ENCODE peak calls at places on chromosomes 7 and 10, in ten cellular contexts. N, B, Q, M, V, A, E, T, D and I are unnamed samples.

GRCh38 chr10:116316533-116316932 is 7.7 kb upstream of the CCDC172 start:
- DNase-seq in V (no peak), D (no peak), Q (no peak), N (no peak), E (no peak), T (no peak), M (no peak), A (no peak), B (peak), I (no peak)

GRCh38 chr7:2813350-2814185 is 30.5 kb downstream of the GNA12 start:
- DNase-seq in T (no peak), B (no peak), Q (no peak), N (no peak), M (no peak), A (no peak), V (no peak), E (no peak), D (no peak), I (no peak)

GRCh38 chr7:155974186-155974897 is 162.1 kb upstream of the SHH start:
- DNase-seq in B (no peak), D (no peak), V (no peak), T (no peak), M (no peak), E (no peak), N (no peak), Q (no peak), A (no peak), I (no peak)

GRCh38 chr10:124043310-124044142 is 49.9 kb downstream of the CHST15 start:
- DNase-seq in A (no peak), V (no peak), E (no peak), T (no peak), M (no peak), N (no peak), Q (peak), D (no peak), B (no peak), I (no peak)

GRCh38 chr10:44383749-44384600 is 922 bp downstream of the CXCL12 start:
- DNase-seq in D (peak), Q (no peak), A (peak), N (peak), E (no peak), V (no peak), B (no peak), M (peak), T (no peak), I (peak)

GRCh38 chr7:18201349-18201748 is 173.7 kb upstream of the PRPS1L1 start:
- DNase-seq in M (no peak), D (peak), A (no peak), Q (no peak), B (no peak), N (no peak), V (no peak), E (no peak), T (no peak), I (no peak)

GRCh38 chr10:125515571-125515970 is 167.4 kb downstream of the TEX36 start:
- DNase-seq in A (no peak), M (no peak), B (no peak), E (no peak), D (no peak), V (no peak), Q (no peak), N (no peak), T (no peak), I (no peak)

GRCh38 chr10:66788142-66788541 is 137.7 kb upstream of the LRRTM3 start:
- DNase-seq in A (no peak), E (no peak), N (no peak), V (no peak), T (no peak), M (no peak), Q (no peak), B (no peak), D (no peak), I (no peak)

GRCh38 chr10:89522463-89522862 is 12.9 kb downstream of the SLC16A12 start:
- DNase-seq in N (no peak), M (peak), T (no peak), A (peak), D (no peak), Q (no peak), E (no peak), V (no peak), B (no peak), I (no peak)

GRCh38 chr7:17882685-17883084 is 57.6 kb downstream of the SNX13 start:
- DNase-seq in N (no peak), T (no peak), E (no peak), B (no peak), V (no peak), D (no peak), Q (no peak), M (no peak), A (no peak), I (no peak)